ENCODE peak calls at places on chromosomes 13 and 19, in four cellular contexts. P is T-helper 2 cell; V is stimulated activated CD4-positive, alpha-beta T cell treated with anti-CD3 and anti-CD28 coated beads, Interleukin-15, amount 100 ng/mL, for 24 hours; F is effector memory CD4-positive, alpha-beta T cell. Y is an unnamed sample.

GRCh38 chr13:30766957-30767603 is 31.7 kb downstream of the ALOX5AP start:
- DNase-seq in P (peak), V (no peak), F (peak), Y (no peak)

GRCh38 chr13:96652506-96652905 is 341.8 kb downstream of the OXGR1 start:
- DNase-seq in P (no peak), V (no peak), F (no peak), Y (no peak)

GRCh38 chr13:72284791-72285190 is 417.8 kb upstream of the DACH1 start:
- DNase-seq in P (no peak), V (no peak), F (no peak), Y (no peak)

GRCh38 chr13:107900775-107901174 is 314.6 kb downstream of the LIG4 start:
- DNase-seq in P (no peak), V (no peak), F (no peak), Y (no peak)

GRCh38 chr19:41019346-41019745 is 28.3 kb downstream of the CYP2B6 start:
- DNase-seq in P (no peak), V (no peak), F (no peak), Y (no peak)

GRCh38 chr19:1255186-1256161 is 7.1 kb downstream of the MIDN start:
- DNase-seq in P (no peak), V (no peak), F (no peak), Y (no peak)

GRCh38 chr13:53562419-53562818 is 533.8 kb downstream of the OLFM4 start:
- DNase-seq in P (no peak), V (no peak), F (no peak), Y (no peak)

GRCh38 chr19:29547981-29548380 is 22.2 kb downstream of the VSTM2B start:
- DNase-seq in P (no peak), V (no peak), F (no peak), Y (no peak)

GRCh38 chr13:46150134-46150693 is 31.8 kb downstream of the LCP1 start:
- DNase-seq in P (no peak), V (no peak), F (no peak), Y (no peak)

GRCh38 chr19:10036601-10037071 is 23.4 kb downstream of the RDH8 start:
- DNase-seq in P (no peak), V (no peak), F (no peak), Y (no peak)

GRCh38 chr13:73765651-73766384 is 368.4 kb downstream of the KLF12 start:
- DNase-seq in P (peak), V (peak), F (peak), Y (no peak)

GRCh38 chr19:38310279-38310670 is 5.5 kb downstream of the YIF1B start:
- DNase-seq in P (no peak), V (no peak), F (no peak), Y (no peak)

GRCh38 chr19:30237146-30237545 is 135.0 kb upstream of the ZNF536 start:
- DNase-seq in P (no peak), V (no peak), F (no peak), Y (no peak)

GRCh38 chr13:19305434-19305833 is 123.8 kb upstream of the TUBA3C start:
- DNase-seq in P (no peak), V (no peak), F (no peak), Y (no peak)

GRCh38 chr19:58554494-58555368 is at the start of gene CHMP2A:
- DNase-seq in P (peak), V (peak), F (peak), Y (peak)

GRCh38 chr13:98325724-98326123 is 148.7 kb upstream of the RNF113B start:
- DNase-seq in P (no peak), V (no peak), F (no peak), Y (no peak)

GRCh38 chr13:48662226-48662625 is 8.5 kb downstream of the CYSLTR2 start:
- DNase-seq in P (no peak), V (no peak), F (no peak), Y (no peak)

GRCh38 chr19:29528946-29529645 is 3.3 kb downstream of the VSTM2B start:
- DNase-seq in P (no peak), V (peak), F (no peak), Y (no peak)

GRCh38 chr19:41624515-41624914 is 2.4 kb downstream of the CEACAM4 start:
- DNase-seq in P (no peak), V (no peak), F (no peak), Y (no peak)

GRCh38 chr19:35303357-35303915 is 11.5 kb downstream of the MAG start:
- DNase-seq in P (no peak), V (no peak), F (no peak), Y (no peak)

GRCh38 chr19:13537454-13537853 is 31.2 kb upstream of the CACNA1A start:
- DNase-seq in P (no peak), V (no peak), F (no peak), Y (no peak)

GRCh38 chr19:932647-933552 is 7.1 kb downstream of the ARID3A start:
- DNase-seq in P (peak), V (peak), F (no peak), Y (no peak)

GRCh38 chr13:37342205-37342604 is 236.7 kb upstream of the CSNK1A1L start:
- DNase-seq in P (no peak), V (no peak), F (no peak), Y (no peak)

GRCh38 chr13:73661687-73662425 is 472.3 kb downstream of the KLF12 start:
- DNase-seq in P (no peak), V (no peak), F (no peak), Y (no peak)

GRCh38 chr13:77543711-77544110 is 8.2 kb downstream of the SCEL start:
- DNase-seq in P (no peak), V (no peak), F (no peak), Y (no peak)

GRCh38 chr19:51181913-51182419 is 39.9 kb downstream of the SIGLEC7 start:
- DNase-seq in P (no peak), V (peak), F (no peak), Y (no peak)

Y was measured in memory B cell.